ENCODE peak calls at places on chromosome 21, in four cellular contexts. B is EL, Z is transverse colon, F is islet precursor cell. I is an unnamed sample.
A peak's percentile ranks its signal among the peaks of the same experiment; 100 is the strongest.

GRCh38 chr21:26758083-26758861 is 86.9 kb downstream of the ADAMTS1 start:
- DNase-seq in B (peak; percentile 18), Z (no peak), F (no peak), I (no peak)

GRCh38 chr21:45940621-45941337 is 40.8 kb upstream of the COL6A1 start:
- DNase-seq in B (no peak), Z (no peak), F (peak; percentile 43), I (no peak)

GRCh38 chr21:44771896-44772525 is 29.6 kb downstream of the UBE2G2 start:
- DNase-seq in B (no peak), Z (no peak), F (peak; percentile 43), I (no peak)

GRCh38 chr21:27269646-27270045 is 302.8 kb upstream of the ADAMTS5 start:
- DNase-seq in B (peak; percentile 90), Z (no peak), F (no peak), I (peak; percentile 96)

GRCh38 chr21:44378646-44379581 is 25.5 kb downstream of the TRPM2 start:
- DNase-seq in B (no peak), Z (no peak), F (peak; percentile 45), I (no peak)

GRCh38 chr21:38492002-38492401 is 6.3 kb downstream of the ERG start:
- DNase-seq in B (no peak), Z (no peak), F (no peak), I (no peak)

GRCh38 chr21:26686278-26686677 is 113.2 kb upstream of the CYYR1 start:
- DNase-seq in B (peak; percentile 53), Z (no peak), F (no peak), I (peak; percentile 46)

GRCh38 chr21:44539031-44539430 is 964 bp downstream of the KRTAP10-1 start:
- DNase-seq in B (no peak), Z (no peak), F (no peak), I (no peak)

GRCh38 chr21:35381743-35382310 is 332.7 kb upstream of the RUNX1 start:
- DNase-seq in B (no peak), Z (no peak), F (no peak), I (no peak)

GRCh38 chr21:26912466-26912865 is 54.4 kb downstream of the ADAMTS5 start:
- DNase-seq in B (no peak), Z (no peak), F (no peak), I (no peak)

GRCh38 chr21:46459356-46460112 is 843 bp downstream of the DIP2A start:
- DNase-seq in B (peak; percentile 55), Z (peak; percentile 55), F (peak; percentile 63), I (peak; percentile 36)

GRCh38 chr21:37365657-37366487 is 701 bp upstream of the DYRK1A start:
- DNase-seq in B (peak; percentile 70), Z (peak; percentile 76), F (peak; percentile 84), I (peak; percentile 63)

GRCh38 chr21:38475519-38475918 is 22.8 kb downstream of the ERG start:
- DNase-seq in B (no peak), Z (no peak), F (no peak), I (peak; percentile 14)

GRCh38 chr21:43775795-43776430 is at the start of gene CSTB:
- DNase-seq in B (peak; percentile 70), Z (peak; percentile 87), F (peak; percentile 74), I (peak; percentile 39)

GRCh38 chr21:42227909-42228708 is 9.2 kb downstream of the ABCG1 start:
- DNase-seq in B (peak; percentile 65), Z (peak; percentile 95), F (peak; percentile 92), I (peak; percentile 82)

GRCh38 chr21:44710756-44711326 is 531 bp downstream of the TSPEAR start:
- DNase-seq in B (no peak), Z (no peak), F (peak; percentile 56), I (no peak)

GRCh38 chr21:30829659-30830058 is at the start of gene KRTAP7-1:
- DNase-seq in B (no peak), Z (no peak), F (no peak), I (no peak)

GRCh38 chr21:41701749-41702148 is 65.1 kb downstream of the RIPK4 start:
- DNase-seq in B (no peak), Z (no peak), F (no peak), I (no peak)

GRCh38 chr21:29130234-29130993 is at the start of gene MAP3K7CL:
- DNase-seq in B (peak; percentile 100), Z (peak; percentile 22), F (peak; percentile 88), I (peak; percentile 99)

GRCh38 chr21:46148106-46148505 is 7.3 kb downstream of the FTCD start:
- DNase-seq in B (no peak), Z (no peak), F (no peak), I (no peak)

GRCh38 chr21:29148535-29148934 is 18.1 kb downstream of the MAP3K7CL start:
- DNase-seq in B (peak; percentile 55), Z (no peak), F (no peak), I (peak; percentile 96)

GRCh38 chr21:35377505-35378090 is 328.5 kb upstream of the RUNX1 start:
- DNase-seq in B (peak; percentile 55), Z (no peak), F (no peak), I (peak; percentile 61)

GRCh38 chr21:32329331-32329730 is 30.7 kb downstream of the MRAP start:
- DNase-seq in B (no peak), Z (no peak), F (no peak), I (peak; percentile 42)

GRCh38 chr21:42031241-42031640 is 21.1 kb upstream of the ZBTB21 start:
- DNase-seq in B (no peak), Z (no peak), F (no peak), I (no peak)

GRCh38 chr21:46376231-46376628 is 52.3 kb downstream of the PCNT start:
- DNase-seq in B (no peak), Z (no peak), F (no peak), I (no peak)

GRCh38 chr21:15023782-15024181 is 41.0 kb downstream of the NRIP1 start:
- DNase-seq in B (peak; percentile 53), Z (no peak), F (no peak), I (peak; percentile 37)

I was measured in LHCN-M2.